ENCODE peak calls at places on chromosomes 12 and 14, in nine cellular contexts. C, K, S, R, Y, U, O, X and Z are unnamed samples.

GRCh38 chr12:12333980-12334709 is 15.9 kb downstream of the MANSC1 start:
- DNase-seq in S (peak), Y (peak), O (peak), K (peak), U (peak), R (peak), X (peak), C (no peak), Z (peak)

GRCh38 chr14:44112774-44113460 is 394.2 kb downstream of the FSCB start:
- DNase-seq in K (no peak), U (no peak), S (no peak), R (no peak), C (peak), X (no peak), O (no peak), Y (no peak), Z (no peak)

GRCh38 chr14:102055181-102055901 is 31.5 kb downstream of the HSP90AA1 start:
- DNase-seq in O (no peak), C (no peak), X (peak), Y (no peak), R (no peak), S (no peak), K (no peak), U (peak), Z (peak)

GRCh38 chr12:116336542-116337065 is 59.1 kb upstream of the MED13L start:
- DNase-seq in X (peak), R (no peak), C (no peak), K (no peak), S (no peak), U (peak), Y (no peak), O (no peak), Z (no peak)

GRCh38 chr14:55071051-55071450 is 19.6 kb downstream of the MAPK1IP1L start:
- DNase-seq in Y (no peak), O (no peak), S (no peak), C (no peak), K (no peak), R (no peak), X (no peak), U (no peak), Z (no peak)

GRCh38 chr12:19894049-19894448 is 454.8 kb downstream of the AEBP2 start:
- DNase-seq in Y (no peak), C (no peak), U (peak), O (no peak), K (no peak), X (peak), R (no peak), S (no peak), Z (no peak)

GRCh38 chr12:25236190-25236589 is 14.5 kb downstream of the KRAS start:
- DNase-seq in C (no peak), S (no peak), U (peak), X (peak), Y (no peak), R (no peak), K (no peak), O (no peak), Z (no peak)

GRCh38 chr12:34402228-34402898 is 380.1 kb downstream of the ALG10 start:
- DNase-seq in X (no peak), S (peak), R (peak), C (no peak), O (peak), U (no peak), Y (no peak), K (no peak), Z (no peak)

GRCh38 chr12:56487448-56488040 is 417 bp downstream of the GLS2 start:
- DNase-seq in C (no peak), U (peak), O (peak), S (peak), X (peak), R (no peak), Y (no peak), K (peak), Z (peak)

GRCh38 chr12:70648191-70648590 is 11.0 kb upstream of the PTPRB start:
- DNase-seq in U (peak), X (peak), R (no peak), Y (no peak), O (no peak), S (no peak), C (no peak), K (no peak), Z (no peak)

GRCh38 chr14:75539562-75540478 is 17.6 kb downstream of the BATF start:
- DNase-seq in R (peak), C (no peak), Y (no peak), O (no peak), K (no peak), U (no peak), S (no peak), X (no peak), Z (no peak)

GRCh38 chr12:6980075-6980474 is 9.4 kb downstream of the EMG1 start:
- DNase-seq in X (no peak), R (no peak), U (no peak), Y (no peak), S (no peak), K (no peak), O (no peak), C (no peak), Z (no peak)

GRCh38 chr14:30287579-30288445 is 271.1 kb upstream of the G2E3 start:
- DNase-seq in K (no peak), U (no peak), S (no peak), Y (no peak), X (no peak), R (no peak), O (no peak), C (no peak), Z (no peak)

GRCh38 chr14:54589076-54589475 is 22.1 kb downstream of the SAMD4A start:
- DNase-seq in U (peak), S (no peak), R (no peak), K (no peak), C (no peak), O (no peak), Y (no peak), X (peak), Z (no peak)

GRCh38 chr12:92943482-92944250 is 14.6 kb upstream of the EEA1 start:
- DNase-seq in K (no peak), O (no peak), U (peak), R (no peak), X (peak), S (no peak), C (no peak), Y (no peak), Z (no peak)

GRCh38 chr14:51401272-51401671 is 161.2 kb downstream of the TMX1 start:
- DNase-seq in S (no peak), C (no peak), U (peak), X (peak), R (no peak), O (no peak), K (no peak), Y (no peak), Z (no peak)

GRCh38 chr12:117580718-117581062 is 219.3 kb upstream of the NOS1 start:
- DNase-seq in X (no peak), O (no peak), C (no peak), S (peak), R (no peak), U (no peak), K (peak), Y (no peak), Z (peak)

GRCh38 chr14:102209224-102209966 is 69.7 kb downstream of the WDR20 start:
- DNase-seq in Y (no peak), X (peak), S (no peak), O (no peak), U (peak), C (no peak), K (no peak), R (no peak), Z (no peak)

GRCh38 chr14:70724944-70725343 is 83.2 kb downstream of the TTC9 start:
- DNase-seq in X (no peak), R (no peak), U (no peak), K (no peak), Y (no peak), C (no peak), O (no peak), S (no peak), Z (no peak)

GRCh38 chr12:32431025-32431424 is 31.7 kb downstream of the FGD4 start:
- DNase-seq in O (no peak), R (no peak), S (no peak), X (no peak), C (no peak), U (no peak), K (peak), Y (no peak), Z (no peak)

GRCh38 chr12:92735131-92735721 is 32.4 kb downstream of the PLEKHG7 start:
- DNase-seq in K (peak), U (peak), R (no peak), C (no peak), O (no peak), Y (no peak), X (peak), S (no peak), Z (no peak)